ENCODE peak calls at places on chromosomes 7 and 10, in four cellular contexts. One of them, this sample, is unnamed. For H3K4me1, the result is how much of the 10 kb centered on the place peaks cover.

GRCh38 chr10:121927361-121927840 is 430 bp downstream of the ATE1 start:
- DNase-seq in IMR-90: peak
- DNase-seq in mesenchymal stem cell: peak
- DNase-seq in H1: no peak
- DNase-seq in this sample: peak

GRCh38 chr7:143391462-143392404 is 10.6 kb downstream of the ZYX start:
- DNase-seq in IMR-90: peak
- DNase-seq in mesenchymal stem cell: peak
- DNase-seq in H1: no peak
- DNase-seq in this sample: peak

GRCh38 chr7:75795831-75796285 is 17.7 kb downstream of the CCL24 start:
- DNase-seq in IMR-90: no peak
- DNase-seq in mesenchymal stem cell: no peak
- DNase-seq in H1: no peak
- DNase-seq in this sample: peak

GRCh38 chr10:21744223-21744622 is 210.2 kb downstream of the MLLT10 start:
- DNase-seq in IMR-90: no peak
- DNase-seq in mesenchymal stem cell: no peak
- DNase-seq in H1: no peak
- DNase-seq in this sample: no peak

GRCh38 chr10:119029613-119030420 is at the start of gene NANOS1:
- DNase-seq in IMR-90: peak
- DNase-seq in mesenchymal stem cell: no peak
- DNase-seq in H1: no peak
- DNase-seq in this sample: no peak

GRCh38 chr10:15738237-15738928 is 18.7 kb upstream of the ITGA8 start:
- DNase-seq in IMR-90: no peak
- DNase-seq in mesenchymal stem cell: no peak
- DNase-seq in H1: no peak
- DNase-seq in this sample: no peak

GRCh38 chr7:18494821-18495408 is 634 bp upstream of the HDAC9 start:
- DNase-seq in IMR-90: peak
- DNase-seq in mesenchymal stem cell: peak
- DNase-seq in H1: no peak
- DNase-seq in this sample: no peak

GRCh38 chr10:81828251-81828650 is 46.7 kb upstream of the NRG3 start:
- DNase-seq in IMR-90: no peak
- DNase-seq in mesenchymal stem cell: no peak
- DNase-seq in H1: no peak
- DNase-seq in this sample: no peak

GRCh38 chr10:80472234-80473095 is 18.4 kb downstream of the TSPAN14 start:
- DNase-seq in IMR-90: peak
- DNase-seq in mesenchymal stem cell: peak
- DNase-seq in H1: no peak
- DNase-seq in this sample: peak

GRCh38 chr10:69345890-69346474 is 67.7 kb downstream of the HK1 start:
- DNase-seq in IMR-90: no peak
- DNase-seq in mesenchymal stem cell: peak
- DNase-seq in H1: no peak
- DNase-seq in this sample: no peak
- H3K4me1 ChIP-seq in IMR-90: under half
- H3K4me1 ChIP-seq in mesenchymal stem cell: under half
- H3K4me1 ChIP-seq in H1: under half
- H3K4me1 ChIP-seq in this sample: under half

GRCh38 chr10:59135275-59135674 is 41.2 kb upstream of the PHYHIPL start:
- DNase-seq in IMR-90: no peak
- DNase-seq in mesenchymal stem cell: no peak
- DNase-seq in H1: no peak
- DNase-seq in this sample: no peak

GRCh38 chr10:59134302-59134701 is 42.1 kb upstream of the PHYHIPL start:
- DNase-seq in IMR-90: no peak
- DNase-seq in mesenchymal stem cell: no peak
- DNase-seq in H1: no peak
- DNase-seq in this sample: no peak

GRCh38 chr10:59134785-59135184 is 41.7 kb upstream of the PHYHIPL start:
- DNase-seq in IMR-90: no peak
- DNase-seq in mesenchymal stem cell: no peak
- DNase-seq in H1: no peak
- DNase-seq in this sample: no peak

GRCh38 chr10:59143550-59143949 is 32.9 kb upstream of the PHYHIPL start:
- DNase-seq in IMR-90: no peak
- DNase-seq in mesenchymal stem cell: no peak
- DNase-seq in H1: no peak
- DNase-seq in this sample: no peak

GRCh38 chr10:59138052-59138451 is 38.4 kb upstream of the PHYHIPL start:
- DNase-seq in IMR-90: no peak
- DNase-seq in mesenchymal stem cell: no peak
- DNase-seq in H1: no peak
- DNase-seq in this sample: peak
- H4K8ac ChIP-seq in IMR-90: no peak
- H4K8ac ChIP-seq in mesenchymal stem cell: no peak
- H4K8ac ChIP-seq in H1: no peak
- H4K8ac ChIP-seq in this sample: no peak

GRCh38 chr10:6195891-6196290 is 6.8 kb upstream of the PFKFB3 start:
- DNase-seq in IMR-90: no peak
- DNase-seq in mesenchymal stem cell: no peak
- DNase-seq in H1: no peak
- DNase-seq in this sample: peak
- H3K4me1 ChIP-seq in IMR-90: under half
- H3K4me1 ChIP-seq in mesenchymal stem cell: under half
- H3K4me1 ChIP-seq in H1: under half
- H3K4me1 ChIP-seq in this sample: under half

GRCh38 chr10:35723992-35724391 is 81.9 kb upstream of the FZD8 start:
- DNase-seq in IMR-90: no peak
- DNase-seq in mesenchymal stem cell: no peak
- DNase-seq in H1: no peak
- DNase-seq in this sample: no peak

GRCh38 chr10:35728341-35728740 is 86.2 kb upstream of the FZD8 start:
- DNase-seq in IMR-90: peak
- DNase-seq in mesenchymal stem cell: peak
- DNase-seq in H1: no peak
- DNase-seq in this sample: no peak

GRCh38 chr10:35722636-35723420 is 80.7 kb upstream of the FZD8 start:
- DNase-seq in IMR-90: no peak
- DNase-seq in mesenchymal stem cell: no peak
- DNase-seq in H1: no peak
- DNase-seq in this sample: no peak

GRCh38 chr10:35722226-35722625 is 80.1 kb upstream of the FZD8 start:
- DNase-seq in IMR-90: no peak
- DNase-seq in mesenchymal stem cell: no peak
- DNase-seq in H1: no peak
- DNase-seq in this sample: no peak

DNA sequence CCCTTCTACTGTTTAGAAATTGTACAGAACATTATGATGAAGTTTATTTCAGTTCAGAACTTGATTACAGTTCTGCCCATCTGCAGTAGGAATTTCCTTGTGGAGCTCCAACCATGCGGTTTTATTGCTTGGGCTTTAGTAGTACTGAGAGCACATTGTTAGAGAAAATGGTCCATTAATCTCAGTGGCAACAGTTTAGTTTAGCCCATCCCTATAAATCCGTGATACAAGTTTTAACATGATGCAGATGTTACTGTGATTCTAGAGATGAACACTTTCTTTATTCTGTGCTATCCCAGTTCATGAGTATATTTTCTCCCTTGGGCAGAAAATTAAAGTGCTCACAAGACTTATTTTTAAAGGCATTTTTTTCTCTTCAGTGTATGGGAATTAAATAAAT is 84.8 kb upstream of the FZD8 start:
- DNase-seq in IMR-90: no peak
- DNase-seq in mesenchymal stem cell: no peak
- DNase-seq in H1: no peak
- DNase-seq in this sample: no peak
- H4K8ac ChIP-seq in IMR-90: no peak
- H4K8ac ChIP-seq in mesenchymal stem cell: no peak
- H4K8ac ChIP-seq in H1: no peak
- H4K8ac ChIP-seq in this sample: no peak

GRCh38 chr10:124645496-124646095 is 98.6 kb downstream of the FAM53B start:
- DNase-seq in IMR-90: no peak
- DNase-seq in mesenchymal stem cell: no peak
- DNase-seq in H1: no peak
- DNase-seq in this sample: no peak
- H3K4me1 ChIP-seq in IMR-90: under half
- H3K4me1 ChIP-seq in mesenchymal stem cell: under half
- H3K4me1 ChIP-seq in H1: under half
- H3K4me1 ChIP-seq in this sample: under half

DNA sequence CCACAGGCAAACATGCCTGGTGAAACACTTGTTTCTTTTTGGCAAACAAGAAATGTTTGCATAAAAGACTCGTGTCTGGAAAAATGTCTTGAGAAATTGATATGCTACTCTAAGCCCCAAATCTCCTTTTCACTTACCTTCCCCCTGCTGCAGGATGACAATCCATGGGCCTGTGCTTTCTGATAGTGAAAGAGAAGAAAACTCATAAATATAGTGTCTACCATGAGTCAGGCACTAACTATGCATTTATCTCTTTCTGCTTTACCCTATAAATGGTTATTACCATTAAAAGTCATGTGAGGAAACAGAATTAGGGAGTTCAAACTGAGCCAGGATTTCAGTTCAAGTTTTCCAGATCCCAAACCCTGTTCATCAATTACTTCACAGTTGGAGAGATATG is 6.6 kb upstream of the TARP start:
- DNase-seq in IMR-90: no peak
- DNase-seq in mesenchymal stem cell: peak
- DNase-seq in H1: no peak
- DNase-seq in this sample: no peak
- H4K8ac ChIP-seq in IMR-90: no peak
- H4K8ac ChIP-seq in mesenchymal stem cell: no peak
- H4K8ac ChIP-seq in H1: no peak
- H4K8ac ChIP-seq in this sample: no peak

GRCh38 chr7:25852249-25852994 is 299.6 kb upstream of the NFE2L3 start:
- DNase-seq in IMR-90: no peak
- DNase-seq in mesenchymal stem cell: peak
- DNase-seq in H1: no peak
- DNase-seq in this sample: peak
- H3K4me1 ChIP-seq in IMR-90: under half
- H3K4me1 ChIP-seq in mesenchymal stem cell: under half
- H3K4me1 ChIP-seq in H1: under half
- H3K4me1 ChIP-seq in this sample: under half

DNA sequence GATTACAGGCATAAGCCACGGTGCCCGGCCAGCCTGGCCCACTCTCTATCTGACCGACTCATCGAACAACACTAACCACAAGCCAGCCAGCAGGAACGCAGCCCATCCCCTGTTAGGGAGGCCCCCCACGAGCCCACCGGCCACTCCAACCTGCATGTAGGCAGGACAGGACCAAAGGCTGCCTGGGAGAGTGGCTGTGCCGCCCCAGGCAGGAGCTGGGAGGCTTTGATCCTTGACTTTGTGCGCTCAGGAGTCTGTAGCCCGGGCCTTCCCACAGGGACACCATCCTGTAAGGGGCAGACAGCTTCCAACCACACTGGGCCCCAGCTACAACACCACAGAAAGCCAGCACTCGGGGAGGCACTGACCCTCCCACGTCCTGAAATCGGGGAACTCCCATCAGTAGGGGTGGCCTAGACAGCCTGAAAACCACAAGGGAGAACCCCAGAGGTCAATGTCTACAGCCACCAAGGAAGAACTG is 29.4 kb downstream of the GRID1 start:
- DNase-seq in IMR-90: no peak
- DNase-seq in mesenchymal stem cell: no peak
- DNase-seq in H1: no peak
- DNase-seq in this sample: no peak
- H4K8ac ChIP-seq in IMR-90: no peak
- H4K8ac ChIP-seq in mesenchymal stem cell: no peak
- H4K8ac ChIP-seq in H1: no peak
- H4K8ac ChIP-seq in this sample: no peak

DNA sequence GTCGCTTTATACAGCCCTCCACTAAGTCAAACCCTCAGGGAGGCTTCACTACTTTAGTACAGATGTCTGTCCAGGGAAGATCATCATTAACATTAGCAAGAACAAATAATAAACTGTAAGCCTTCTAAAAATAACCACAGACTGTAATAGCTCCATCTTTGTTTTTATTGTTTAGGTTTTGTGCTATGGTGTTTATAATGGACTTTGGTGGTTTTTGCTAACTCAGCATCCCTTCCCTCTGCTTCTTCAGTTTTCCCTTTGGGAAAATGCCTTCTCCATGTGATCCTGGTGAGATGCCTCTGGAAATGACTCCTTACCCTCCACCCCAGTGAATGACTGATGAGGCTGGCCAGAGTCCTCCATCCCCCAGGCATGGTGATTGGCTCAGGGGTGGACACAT is 131.3 kb downstream of the ICA1 start:
- DNase-seq in IMR-90: no peak
- DNase-seq in mesenchymal stem cell: no peak
- DNase-seq in H1: no peak
- DNase-seq in this sample: no peak
- H3K4me1 ChIP-seq in IMR-90: under half
- H3K4me1 ChIP-seq in mesenchymal stem cell: under half
- H3K4me1 ChIP-seq in H1: under half
- H3K4me1 ChIP-seq in this sample: under half

DNA sequence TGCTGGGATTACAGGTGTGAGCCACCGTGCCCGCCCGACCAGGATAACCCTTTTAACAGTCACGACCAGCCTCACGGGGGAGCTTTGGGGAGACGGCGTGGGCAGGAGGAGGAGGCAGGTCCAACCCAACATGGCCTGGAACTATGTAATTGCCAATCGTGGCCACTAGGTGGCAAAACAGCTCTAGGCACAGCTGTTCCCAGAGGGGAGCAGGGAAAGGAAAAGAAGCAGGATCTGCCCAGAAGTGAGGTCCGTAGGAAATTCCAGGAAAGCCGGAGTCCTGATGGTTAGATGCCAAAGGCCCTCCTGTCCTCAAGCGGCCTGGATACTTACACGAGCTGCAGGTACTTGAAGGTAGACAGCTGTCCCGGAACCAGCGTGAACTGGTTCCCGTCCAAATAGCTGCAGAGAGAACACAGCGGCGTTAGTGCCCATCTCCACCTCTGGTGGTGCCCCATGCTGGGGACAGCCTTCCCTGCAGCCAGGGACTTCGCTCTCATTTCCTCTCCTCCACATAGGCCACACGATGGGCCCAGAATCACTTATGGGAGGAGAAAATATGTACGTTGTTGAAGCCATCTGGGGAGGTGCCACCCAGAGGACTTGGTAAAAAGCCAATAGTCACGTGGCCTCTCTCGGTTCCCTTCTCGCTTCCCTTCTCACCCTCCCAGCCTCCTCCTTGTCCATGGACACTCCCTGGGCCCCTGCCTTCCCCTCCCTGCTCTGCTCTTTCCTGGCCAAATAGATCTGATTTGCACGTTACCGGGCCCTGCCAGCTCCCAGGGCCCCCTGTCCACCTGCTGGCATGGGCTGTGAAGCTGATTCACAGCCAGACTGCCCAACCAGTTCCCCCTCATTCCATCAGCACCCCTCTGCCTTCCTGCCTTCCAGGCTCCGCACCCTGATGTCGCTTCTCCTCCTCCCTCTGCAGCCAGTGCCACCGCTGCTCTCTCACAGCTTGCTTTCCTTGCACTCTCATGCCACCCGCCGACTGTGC is 148.1 kb downstream of the SLIT1 start:
- DNase-seq in IMR-90: peak
- DNase-seq in mesenchymal stem cell: peak
- DNase-seq in H1: peak
- DNase-seq in this sample: peak
- H4K8ac ChIP-seq in IMR-90: no peak
- H4K8ac ChIP-seq in mesenchymal stem cell: peak
- H4K8ac ChIP-seq in H1: no peak
- H4K8ac ChIP-seq in this sample: no peak

This sample was measured in trophoblast cell.